ENCODE peak calls at places on chromosomes 1 and 21, in four cellular contexts. X is lower lobe of right lung, A is cardiac muscle cell, C is psoas muscle. H is an unnamed sample.

GRCh38 chr21:34054259-34054658 is 19.1 kb upstream of the MRPS6 start:
- DNase-seq in X (no peak), A (no peak), C (no peak), H (no peak)

GRCh38 chr1:199821029-199821779 is 206.3 kb upstream of the NR5A2 start:
- DNase-seq in A (no peak), X (no peak), C (no peak), H (no peak)

GRCh38 chr1:111965781-111966453 is 23.6 kb downstream of the KCND3 start:
- DNase-seq in C (no peak), A (no peak), X (no peak), H (no peak)

GRCh38 chr1:15684042-15684461 is at the start of gene PLEKHM2:
- DNase-seq in A (peak), C (peak), X (peak), H (peak)

GRCh38 chr1:31549807-31550620 is 26.3 kb upstream of the TINAGL1 start:
- DNase-seq in X (no peak), A (no peak), C (no peak), H (no peak)

GRCh38 chr1:60033066-60033465 is 40.5 kb downstream of the C1orf87 start:
- DNase-seq in C (no peak), X (no peak), A (no peak), H (no peak)

GRCh38 chr1:192983349-192983980 is 75.7 kb downstream of the UCHL5 start:
- DNase-seq in A (no peak), X (no peak), C (no peak), H (no peak)

GRCh38 chr1:80448081-80448480 is 1352.7 kb upstream of the ADGRL2 start:
- DNase-seq in X (no peak), A (no peak), C (no peak), H (no peak)

GRCh38 chr1:117562581-117563491 is 43.0 kb upstream of the TENT5C start:
- DNase-seq in X (peak), C (no peak), A (no peak), H (no peak)

GRCh38 chr21:15894596-15894995 is 164.8 kb downstream of the USP25 start:
- DNase-seq in C (no peak), A (no peak), X (no peak), H (no peak)

GRCh38 chr1:154849645-154850131 is 20.4 kb downstream of the KCNN3 start:
- DNase-seq in C (no peak), A (no peak), X (no peak), H (no peak)

GRCh38 chr1:86259390-86259789 is 102.8 kb upstream of the COL24A1 start:
- DNase-seq in X (no peak), A (no peak), C (no peak), H (no peak)

GRCh38 chr21:42172596-42173483 is 46.1 kb upstream of the ABCG1 start:
- DNase-seq in C (no peak), A (no peak), X (no peak), H (no peak)

GRCh38 chr21:42973309-42973990 is 912 bp upstream of the PKNOX1 start:
- DNase-seq in C (no peak), X (peak), A (no peak), H (no peak)

GRCh38 chr1:24517898-24518297 is 15.3 kb downstream of the RCAN3 start:
- DNase-seq in X (no peak), A (no peak), C (no peak), H (no peak)

GRCh38 chr1:182635871-182636270 is 31.7 kb upstream of the RGS16 start:
- DNase-seq in X (no peak), C (no peak), A (no peak), H (no peak)

GRCh38 chr1:6580588-6581270 is 935 bp downstream of the ZBTB48 start:
- DNase-seq in A (no peak), C (peak), X (peak), H (no peak)

GRCh38 chr21:44433791-44434567 is 21.3 kb upstream of the LRRC3 start:
- DNase-seq in X (no peak), A (no peak), C (peak), H (no peak)

GRCh38 chr1:46401514-46401913 is 7.4 kb downstream of the FAAH start:
- DNase-seq in C (no peak), A (no peak), X (no peak), H (no peak)

GRCh38 chr21:41598561-41599511 is 90.9 kb upstream of the TMPRSS2 start:
- DNase-seq in X (peak), A (no peak), C (no peak), H (no peak)

GRCh38 chr1:216024546-216024945 is 398.7 kb downstream of the USH2A start:
- DNase-seq in A (no peak), C (no peak), X (no peak), H (no peak)

GRCh38 chr1:169266133-169266532 is 101.5 kb downstream of the NME7 start:
- DNase-seq in C (no peak), X (no peak), A (no peak), H (no peak)

GRCh38 chr1:172746091-172746949 is 87.4 kb downstream of the FASLG start:
- DNase-seq in C (no peak), X (no peak), A (no peak), H (peak)

GRCh38 chr1:168469690-168470089 is 74.1 kb downstream of the XCL2 start:
- DNase-seq in X (no peak), A (no peak), C (peak), H (no peak)

GRCh38 chr1:8718878-8719361 is 98.5 kb downstream of the RERE start:
- DNase-seq in X (no peak), C (no peak), A (no peak), H (no peak)
- TF ChIP-seq CTCF in X (no peak), C (no peak), A (peak), H (peak)

GRCh38 chr1:201942129-201942495 is 4.2 kb downstream of the LMOD1 start:
- DNase-seq in C (no peak), X (no peak), A (no peak), H (no peak)

GRCh38 chr1:201939271-201939973 is 6.9 kb downstream of the LMOD1 start:
- DNase-seq in C (no peak), X (no peak), A (no peak), H (no peak)

GRCh38 chr1:201941420-201942128 is 4.8 kb downstream of the LMOD1 start:
- DNase-seq in A (peak), C (peak), X (no peak), H (no peak)

GRCh38 chr1:201937624-201938212 is 8.6 kb downstream of the LMOD1 start:
- DNase-seq in C (no peak), A (no peak), X (no peak), H (no peak)

GRCh38 chr1:201938440-201939005 is 7.8 kb downstream of the LMOD1 start:
- DNase-seq in X (no peak), C (no peak), A (no peak), H (no peak)
- H3K4me3 ChIP-seq in X (no peak), C (peak), A (no peak), H (no peak)

GRCh38 chr1:2973661-2974593 is 47.3 kb upstream of the ACTRT2 start:
- DNase-seq in A (no peak), C (no peak), X (no peak), H (no peak)
- TF ChIP-seq CTCF in A (no peak), C (no peak), X (no peak), H (no peak)

GRCh38 chr1:236701782-236702181 is 15.5 kb downstream of the ACTN2 start:
- DNase-seq in C (no peak), X (no peak), A (peak), H (no peak)
- H3K4me3 ChIP-seq in C (peak), X (no peak), A (no peak), H (no peak)